ENCODE peak calls at places on chromosomes 6 and 20, in seven cellular contexts. One of them, this sample, is unnamed.

GRCh38 chr20:15020845-15021244 is 683.4 kb upstream of the FLRT3 start:
- DNase-seq in Right ventricle myocardium superior: no peak
- DNase-seq in GM12865: no peak
- DNase-seq in NCI-H1092 treated with DMSO at 0.1 percent for 48 hours: no peak
- DNase-seq in T-helper 1 cell: no peak
- DNase-seq in ELF-1: no peak
- DNase-seq in mammary epithelial cell: no peak
- DNase-seq in this sample: no peak

GRCh38 chr20:32463642-32464400 is 105.7 kb downstream of the ASXL1 start:
- DNase-seq in mammary epithelial cell: no peak
- DNase-seq in T-helper 1 cell: no peak
- DNase-seq in NCI-H1092 treated with DMSO at 0.1 percent for 48 hours: peak; percentile 27
- DNase-seq in GM12865: no peak
- DNase-seq in Right ventricle myocardium superior: peak; percentile 42
- DNase-seq in ELF-1: no peak
- DNase-seq in this sample: no peak

GRCh38 chr6:3916211-3916610 is 67.0 kb downstream of the FAM50B start:
- DNase-seq in NCI-H1092 treated with DMSO at 0.1 percent for 48 hours: no peak
- DNase-seq in mammary epithelial cell: no peak
- DNase-seq in T-helper 1 cell: no peak
- DNase-seq in Right ventricle myocardium superior: no peak
- DNase-seq in GM12865: no peak
- DNase-seq in ELF-1: no peak
- DNase-seq in this sample: no peak

GRCh38 chr6:131995924-131996323 is 44.8 kb upstream of the CCN2 start:
- DNase-seq in GM12865: no peak
- DNase-seq in mammary epithelial cell: peak; percentile 84
- DNase-seq in T-helper 1 cell: no peak
- DNase-seq in Right ventricle myocardium superior: no peak
- DNase-seq in ELF-1: no peak
- DNase-seq in NCI-H1092 treated with DMSO at 0.1 percent for 48 hours: no peak
- DNase-seq in this sample: no peak

GRCh38 chr6:116562614-116563013 is 8.7 kb upstream of the RWDD1 start:
- DNase-seq in T-helper 1 cell: no peak
- DNase-seq in mammary epithelial cell: no peak
- DNase-seq in NCI-H1092 treated with DMSO at 0.1 percent for 48 hours: no peak
- DNase-seq in Right ventricle myocardium superior: no peak
- DNase-seq in ELF-1: peak; percentile 10
- DNase-seq in GM12865: no peak
- DNase-seq in this sample: no peak

GRCh38 chr6:150898390-150899170 is 33.1 kb downstream of the MTHFD1L start:
- DNase-seq in Right ventricle myocardium superior: no peak
- DNase-seq in T-helper 1 cell: no peak
- DNase-seq in mammary epithelial cell: no peak
- DNase-seq in GM12865: peak; percentile 74
- DNase-seq in ELF-1: no peak
- DNase-seq in NCI-H1092 treated with DMSO at 0.1 percent for 48 hours: no peak
- DNase-seq in this sample: no peak

GRCh38 chr6:89723046-89723445 is 84.5 kb upstream of the LYRM2 start:
- DNase-seq in NCI-H1092 treated with DMSO at 0.1 percent for 48 hours: no peak
- DNase-seq in T-helper 1 cell: no peak
- DNase-seq in Right ventricle myocardium superior: no peak
- DNase-seq in mammary epithelial cell: no peak
- DNase-seq in ELF-1: no peak
- DNase-seq in GM12865: no peak
- DNase-seq in this sample: no peak

GRCh38 chr20:35849726-35850125 is 77.9 kb downstream of the PHF20 start:
- DNase-seq in ELF-1: no peak
- DNase-seq in Right ventricle myocardium superior: no peak
- DNase-seq in mammary epithelial cell: no peak
- DNase-seq in T-helper 1 cell: no peak
- DNase-seq in NCI-H1092 treated with DMSO at 0.1 percent for 48 hours: no peak
- DNase-seq in GM12865: no peak
- DNase-seq in this sample: no peak

GRCh38 chr6:1708820-1709612 is 99.3 kb downstream of the FOXC1 start:
- DNase-seq in Right ventricle myocardium superior: no peak
- DNase-seq in GM12865: no peak
- DNase-seq in ELF-1: no peak
- DNase-seq in NCI-H1092 treated with DMSO at 0.1 percent for 48 hours: no peak
- DNase-seq in mammary epithelial cell: peak; percentile 16
- DNase-seq in T-helper 1 cell: no peak
- DNase-seq in this sample: no peak

GRCh38 chr6:44342489-44342888 is at the start of gene SPATS1:
- DNase-seq in Right ventricle myocardium superior: peak; percentile 54
- DNase-seq in T-helper 1 cell: no peak
- DNase-seq in ELF-1: peak; percentile 61
- DNase-seq in mammary epithelial cell: no peak
- DNase-seq in NCI-H1092 treated with DMSO at 0.1 percent for 48 hours: peak; percentile 66
- DNase-seq in GM12865: no peak
- DNase-seq in this sample: no peak

GRCh38 chr6:153129873-153130514 is 1.1 kb downstream of the RGS17 start:
- DNase-seq in Right ventricle myocardium superior: no peak
- DNase-seq in T-helper 1 cell: no peak
- DNase-seq in NCI-H1092 treated with DMSO at 0.1 percent for 48 hours: peak; percentile 54
- DNase-seq in ELF-1: peak; percentile 42
- DNase-seq in mammary epithelial cell: peak; percentile 34
- DNase-seq in GM12865: no peak
- DNase-seq in this sample: no peak

GRCh38 chr6:113564401-113565161 is 292.6 kb upstream of the MARCKS start:
- DNase-seq in ELF-1: peak; percentile 96
- DNase-seq in Right ventricle myocardium superior: peak; percentile 88
- DNase-seq in GM12865: peak; percentile 76
- DNase-seq in mammary epithelial cell: no peak
- DNase-seq in NCI-H1092 treated with DMSO at 0.1 percent for 48 hours: peak; percentile 91
- DNase-seq in T-helper 1 cell: no peak
- DNase-seq in this sample: no peak

GRCh38 chr20:1897486-1897885 is 2.3 kb downstream of the SIRPA start:
- DNase-seq in T-helper 1 cell: no peak
- DNase-seq in NCI-H1092 treated with DMSO at 0.1 percent for 48 hours: no peak
- DNase-seq in Right ventricle myocardium superior: peak; percentile 26
- DNase-seq in GM12865: peak; percentile 34
- DNase-seq in ELF-1: no peak
- DNase-seq in mammary epithelial cell: no peak
- DNase-seq in this sample: no peak

GRCh38 chr20:63125893-63126601 is 89.9 kb downstream of the YTHDF1 start:
- DNase-seq in Right ventricle myocardium superior: peak; percentile 11
- DNase-seq in mammary epithelial cell: no peak
- DNase-seq in T-helper 1 cell: peak; percentile 8
- DNase-seq in NCI-H1092 treated with DMSO at 0.1 percent for 48 hours: no peak
- DNase-seq in ELF-1: no peak
- DNase-seq in GM12865: no peak
- DNase-seq in this sample: no peak

GRCh38 chr6:65935412-65935811 is 228.4 kb upstream of the EYS start:
- DNase-seq in T-helper 1 cell: no peak
- DNase-seq in GM12865: no peak
- DNase-seq in NCI-H1092 treated with DMSO at 0.1 percent for 48 hours: no peak
- DNase-seq in Right ventricle myocardium superior: no peak
- DNase-seq in ELF-1: no peak
- DNase-seq in mammary epithelial cell: no peak
- DNase-seq in this sample: no peak

GRCh38 chr6:75402296-75402695 is 91.3 kb downstream of the FILIP1 start:
- DNase-seq in T-helper 1 cell: no peak
- DNase-seq in mammary epithelial cell: peak; percentile 12
- DNase-seq in ELF-1: no peak
- DNase-seq in NCI-H1092 treated with DMSO at 0.1 percent for 48 hours: no peak
- DNase-seq in GM12865: peak; percentile 43
- DNase-seq in Right ventricle myocardium superior: no peak
- DNase-seq in this sample: no peak

GRCh38 chr6:168584251-168584650 is 143.3 kb downstream of the SMOC2 start:
- DNase-seq in GM12865: no peak
- DNase-seq in Right ventricle myocardium superior: no peak
- DNase-seq in mammary epithelial cell: no peak
- DNase-seq in ELF-1: no peak
- DNase-seq in T-helper 1 cell: no peak
- DNase-seq in NCI-H1092 treated with DMSO at 0.1 percent for 48 hours: no peak
- DNase-seq in this sample: no peak